ENCODE peak calls at places on chromosomes 16 and 17, in four cellular contexts. One of them, this sample, is unnamed.

GRCh38 chr16:351804-352520 is 561 bp downstream of the AXIN1 start:
- DNase-seq in K562: no peak
- DNase-seq in GM12878: no peak
- DNase-seq in HCT116: no peak
- DNase-seq in this sample: no peak

GRCh38 chr16:17469011-17469741 is 1.6 kb downstream of the XYLT1 start:
- DNase-seq in K562: no peak
- DNase-seq in GM12878: no peak
- DNase-seq in HCT116: no peak
- DNase-seq in this sample: no peak

GRCh38 chr17:10512856-10513255 is 5.5 kb downstream of the MYH1 start:
- DNase-seq in K562: no peak
- DNase-seq in GM12878: no peak
- DNase-seq in HCT116: no peak
- DNase-seq in this sample: no peak

GRCh38 chr17:30372755-30373154 is 6.0 kb upstream of the CPD start:
- DNase-seq in K562: no peak
- DNase-seq in GM12878: no peak
- DNase-seq in HCT116: peak; percentile 29
- DNase-seq in this sample: no peak

GRCh38 chr17:32584792-32585191 is 98.0 kb downstream of the CDK5R1 start:
- DNase-seq in K562: no peak
- DNase-seq in GM12878: no peak
- DNase-seq in HCT116: no peak
- DNase-seq in this sample: no peak

GRCh38 chr16:81137012-81137335 is 40.8 kb upstream of the GCSH start:
- DNase-seq in K562: no peak
- DNase-seq in GM12878: no peak
- DNase-seq in HCT116: no peak
- DNase-seq in this sample: no peak

GRCh38 chr17:49616086-49616485 is 40.4 kb downstream of the NXPH3 start:
- DNase-seq in K562: peak; percentile 7
- DNase-seq in GM12878: no peak
- DNase-seq in HCT116: no peak
- DNase-seq in this sample: no peak

GRCh38 chr17:80441133-80441578 is 26.2 kb downstream of the ENDOV start:
- DNase-seq in K562: peak; percentile 79
- DNase-seq in GM12878: no peak
- DNase-seq in HCT116: no peak
- DNase-seq in this sample: peak; percentile 68

GRCh38 chr16:17538942-17539341 is 68.2 kb upstream of the XYLT1 start:
- DNase-seq in K562: no peak
- DNase-seq in GM12878: no peak
- DNase-seq in HCT116: no peak
- DNase-seq in this sample: no peak

GRCh38 chr17:50151937-50152547 is 1.6 kb upstream of the PPP1R9B start:
- DNase-seq in K562: peak; percentile 92
- DNase-seq in GM12878: no peak
- DNase-seq in HCT116: peak; percentile 95
- DNase-seq in this sample: peak; percentile 95

GRCh38 chr16:58459344-58460218 is 40.4 kb upstream of the NDRG4 start:
- DNase-seq in K562: peak; percentile 45
- DNase-seq in GM12878: no peak
- DNase-seq in HCT116: peak; percentile 67
- DNase-seq in this sample: no peak

GRCh38 chr16:68064791-68065365 is 20.3 kb upstream of the NFATC3 start:
- DNase-seq in K562: peak; percentile 86
- DNase-seq in GM12878: no peak
- DNase-seq in HCT116: peak; percentile 28
- DNase-seq in this sample: peak; percentile 63

GRCh38 chr16:56241596-56241995 is 50.3 kb downstream of the GNAO1 start:
- DNase-seq in K562: no peak
- DNase-seq in GM12878: no peak
- DNase-seq in HCT116: no peak
- DNase-seq in this sample: no peak

GRCh38 chr16:56388209-56388608 is 37.1 kb downstream of the AMFR start:
- DNase-seq in K562: no peak
- DNase-seq in GM12878: no peak
- DNase-seq in HCT116: no peak
- DNase-seq in this sample: no peak

GRCh38 chr16:6558661-6559060 is 774.0 kb upstream of the RBFOX1 start:
- DNase-seq in K562: no peak
- DNase-seq in GM12878: no peak
- DNase-seq in HCT116: no peak
- DNase-seq in this sample: no peak

GRCh38 chr16:60744198-60744597 is 1292.0 kb downstream of the CDH8 start:
- DNase-seq in K562: no peak
- DNase-seq in GM12878: no peak
- DNase-seq in HCT116: no peak
- DNase-seq in this sample: no peak

GRCh38 chr16:89004209-89004831 is 27.3 kb upstream of the CBFA2T3 start:
- DNase-seq in K562: peak; percentile 99
- DNase-seq in GM12878: no peak
- DNase-seq in HCT116: no peak
- DNase-seq in this sample: no peak
- TF ChIP-seq JUND in K562: peak; percentile 85
- TF ChIP-seq JUND in GM12878: no peak
- TF ChIP-seq JUND in HCT116: no peak
- TF ChIP-seq JUND in this sample: no peak

GRCh38 chr16:83802135-83802534 is 5.6 kb upstream of the HSBP1 start:
- DNase-seq in K562: no peak
- DNase-seq in GM12878: no peak
- DNase-seq in HCT116: no peak
- DNase-seq in this sample: peak; percentile 67
- TF ChIP-seq JUND in K562: no peak
- TF ChIP-seq JUND in GM12878: no peak
- TF ChIP-seq JUND in HCT116: no peak
- TF ChIP-seq JUND in this sample: peak; percentile 71

GRCh38 chr17:27627514-27627913 is 3.5 kb upstream of the LGALS9 start:
- DNase-seq in K562: no peak
- DNase-seq in GM12878: no peak
- DNase-seq in HCT116: no peak
- DNase-seq in this sample: no peak
- TF ChIP-seq JUND in K562: no peak
- TF ChIP-seq JUND in GM12878: no peak
- TF ChIP-seq JUND in HCT116: no peak
- TF ChIP-seq JUND in this sample: no peak

DNA sequence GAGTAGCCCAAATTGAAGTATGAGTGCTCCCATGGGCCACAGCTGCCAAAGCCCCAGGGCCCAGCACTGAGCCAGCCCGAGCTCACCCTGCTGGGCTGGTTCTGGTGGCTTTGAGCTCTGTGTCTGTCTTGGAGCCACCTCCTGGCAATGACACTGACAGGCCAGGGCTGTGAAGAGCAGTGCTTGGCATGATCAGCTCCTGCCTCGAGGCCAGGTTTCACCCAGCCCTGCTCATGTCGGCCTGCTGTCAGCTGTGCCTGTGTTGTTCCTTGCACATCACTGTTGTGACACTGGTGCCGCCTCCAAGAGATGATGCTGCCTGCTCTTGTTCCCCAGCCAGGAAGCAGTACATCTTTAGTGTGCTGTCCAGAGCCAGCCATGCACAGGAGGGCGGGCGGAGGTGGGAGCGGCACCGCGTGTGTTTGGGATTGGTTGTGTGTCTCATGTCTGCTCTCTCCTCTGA is 26.0 kb downstream of the PLD6 start:
- DNase-seq in K562: no peak
- DNase-seq in GM12878: no peak
- DNase-seq in HCT116: no peak
- DNase-seq in this sample: peak; percentile 58
- TF ChIP-seq JUND in K562: no peak
- TF ChIP-seq JUND in GM12878: no peak
- TF ChIP-seq JUND in HCT116: no peak
- TF ChIP-seq JUND in this sample: no peak

GRCh38 chr17:41131979-41132378 is 8.0 kb upstream of the KRTAP4-12 start:
- DNase-seq in K562: no peak
- DNase-seq in GM12878: no peak
- DNase-seq in HCT116: peak; percentile 77
- DNase-seq in this sample: no peak
- TF ChIP-seq JUND in K562: no peak
- TF ChIP-seq JUND in GM12878: no peak
- TF ChIP-seq JUND in HCT116: peak; percentile 97
- TF ChIP-seq JUND in this sample: no peak

DNA sequence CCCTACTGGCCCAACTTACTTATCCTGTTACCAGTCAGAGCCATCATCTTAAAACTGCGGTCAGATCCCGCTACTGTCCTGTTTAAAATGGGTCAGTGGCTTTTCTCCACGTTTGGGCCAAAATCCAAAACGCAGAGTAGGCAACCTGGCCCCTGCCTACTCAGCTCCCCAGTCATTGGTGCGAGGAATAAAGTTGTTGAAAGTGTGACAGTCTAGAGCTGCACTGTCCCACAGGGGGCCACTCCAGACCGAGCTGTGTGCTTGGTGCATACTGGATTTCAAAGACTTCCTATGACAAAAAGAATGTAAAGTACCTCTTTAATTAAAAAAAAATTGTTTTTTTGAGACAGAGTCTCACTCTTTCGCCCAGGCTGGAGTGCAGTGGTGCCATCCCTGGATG is 21.2 kb upstream of the LYRM9 start:
- DNase-seq in K562: no peak
- DNase-seq in GM12878: no peak
- DNase-seq in HCT116: no peak
- DNase-seq in this sample: no peak
- TF ChIP-seq JUND in K562: no peak
- TF ChIP-seq JUND in GM12878: no peak
- TF ChIP-seq JUND in HCT116: no peak
- TF ChIP-seq JUND in this sample: no peak

GRCh38 chr17:6711081-6711674 is 2.0 kb downstream of the SLC13A5 start:
- DNase-seq in K562: no peak
- DNase-seq in GM12878: no peak
- DNase-seq in HCT116: no peak
- DNase-seq in this sample: peak; percentile 21

GRCh38 chr17:6712854-6713129 is 377 bp downstream of the SLC13A5 start:
- DNase-seq in K562: no peak
- DNase-seq in GM12878: no peak
- DNase-seq in HCT116: no peak
- DNase-seq in this sample: no peak

GRCh38 chr17:6711681-6712057 is 1.5 kb downstream of the SLC13A5 start:
- DNase-seq in K562: no peak
- DNase-seq in GM12878: no peak
- DNase-seq in HCT116: no peak
- DNase-seq in this sample: no peak

GRCh38 chr17:6713130-6713917 is at the start of gene SLC13A5:
- DNase-seq in K562: peak; percentile 22
- DNase-seq in GM12878: no peak
- DNase-seq in HCT116: no peak
- DNase-seq in this sample: no peak

DNA sequence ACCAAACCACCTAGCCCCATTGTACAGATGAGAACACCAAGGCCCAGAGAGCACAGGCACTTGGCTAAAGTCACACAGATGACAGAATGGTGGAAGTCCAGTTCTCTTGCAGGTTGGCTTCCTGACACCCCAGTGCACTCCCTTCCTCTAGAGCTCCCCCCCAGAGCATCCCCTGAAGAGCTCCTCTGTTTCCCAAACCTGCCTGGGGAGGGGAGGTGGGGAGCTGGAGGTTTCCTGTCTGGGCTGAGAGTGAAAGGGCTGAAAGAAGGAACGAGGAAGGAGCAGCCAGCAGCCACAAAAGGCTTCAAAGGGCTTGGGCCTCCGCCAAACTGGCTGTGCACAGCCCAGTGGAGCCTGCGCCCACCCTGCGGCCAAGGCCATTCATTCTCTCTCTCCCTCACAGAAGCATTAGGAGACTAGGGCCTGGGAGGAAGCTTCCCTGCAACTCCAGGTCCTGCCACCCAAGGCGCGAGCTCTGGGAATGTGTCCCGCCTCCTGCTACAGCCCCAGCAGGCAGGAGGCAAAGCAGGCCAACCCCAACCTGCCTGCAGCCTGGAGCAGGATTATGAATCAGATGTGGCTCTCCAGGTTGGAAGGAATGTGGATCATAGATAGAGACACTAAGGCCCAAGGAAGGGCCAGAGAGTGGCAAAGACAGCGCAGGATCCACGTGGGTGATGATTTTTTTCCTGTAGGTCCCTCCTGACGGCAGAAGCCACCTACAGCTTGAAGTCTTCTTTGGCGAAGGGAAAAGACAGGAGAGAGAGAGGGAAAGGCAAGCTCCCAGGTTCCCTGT is 913 bp downstream of the SLC13A5 start:
- DNase-seq in K562: no peak
- DNase-seq in GM12878: no peak
- DNase-seq in HCT116: no peak
- DNase-seq in this sample: peak; percentile 69
- TF ChIP-seq JUND in K562: no peak
- TF ChIP-seq JUND in GM12878: no peak
- TF ChIP-seq JUND in HCT116: no peak
- TF ChIP-seq JUND in this sample: no peak

This sample was measured in T47D.